ENCODE peak calls at places on chromosomes 5 and 9, in six cellular contexts. Y, M, A, R, T and O are unnamed samples.
A peak's percentile ranks its signal among the peaks of the same experiment; 100 is the strongest.

GRCh38 chr5:155472780-155473179 is 459.2 kb downstream of the KIF4B start:
- DNase-seq in Y (no peak), M (no peak), A (no peak), R (no peak), T (no peak), O (no peak)

GRCh38 chr5:123344819-123345426 is 78.3 kb downstream of the CEP120 start:
- DNase-seq in Y (no peak), M (peak; percentile 59), A (peak; percentile 70), R (no peak), T (no peak), O (no peak)

GRCh38 chr5:168244838-168245555 is 46.4 kb upstream of the WWC1 start:
- DNase-seq in Y (no peak), M (no peak), A (no peak), R (no peak), T (no peak), O (no peak)

GRCh38 chr5:59813761-59814562 is 79.6 kb downstream of the PDE4D start:
- DNase-seq in Y (no peak), M (peak; percentile 68), A (peak; percentile 84), R (peak; percentile 51), T (no peak), O (no peak)

GRCh38 chr9:3497406-3497805 is 28.4 kb downstream of the RFX3 start:
- DNase-seq in Y (no peak), M (no peak), A (peak; percentile 55), R (no peak), T (no peak), O (no peak)

GRCh38 chr5:115179068-115179958 is 9.6 kb upstream of the TRIM36 start:
- DNase-seq in Y (peak; percentile 48), M (peak; percentile 77), A (no peak), R (no peak), T (no peak), O (no peak)

GRCh38 chr9:93081081-93081529 is 14.9 kb upstream of the CARD19 start:
- DNase-seq in Y (no peak), M (no peak), A (no peak), R (no peak), T (no peak), O (no peak)

GRCh38 chr5:5883116-5883515 is 460.6 kb downstream of the ICE1 start:
- DNase-seq in Y (no peak), M (no peak), A (no peak), R (no peak), T (no peak), O (no peak)

GRCh38 chr9:89356782-89357181 is 38.5 kb downstream of the SECISBP2 start:
- DNase-seq in Y (no peak), M (no peak), A (no peak), R (no peak), T (no peak), O (no peak)

GRCh38 chr5:33008751-33009418 is 297.8 kb downstream of the NPR3 start:
- DNase-seq in Y (no peak), M (no peak), A (no peak), R (peak; percentile 64), T (no peak), O (no peak)

GRCh38 chr9:32551491-32552049 is 557 bp upstream of the SMIM27 start:
- DNase-seq in Y (no peak), M (peak; percentile 65), A (peak; percentile 25), R (peak; percentile 7), T (peak; percentile 31), O (peak; percentile 56)

GRCh38 chr5:81785311-81785710 is 34.4 kb upstream of the SSBP2 start:
- DNase-seq in Y (no peak), M (no peak), A (no peak), R (no peak), T (no peak), O (no peak)

GRCh38 chr9:81669011-81669739 is 20.2 kb downstream of the TLE1 start:
- DNase-seq in Y (no peak), M (no peak), A (no peak), R (no peak), T (no peak), O (no peak)

GRCh38 chr5:76498328-76498727 is 95.2 kb downstream of the IQGAP2 start:
- DNase-seq in Y (no peak), M (no peak), A (no peak), R (no peak), T (no peak), O (no peak)

GRCh38 chr5:36982146-36982545 is 105.6 kb downstream of the NIPBL start:
- DNase-seq in Y (no peak), M (no peak), A (peak; percentile 4), R (no peak), T (no peak), O (no peak)

GRCh38 chr9:9603345-9603744 is 1009.5 kb downstream of the PTPRD start:
- DNase-seq in Y (no peak), M (no peak), A (no peak), R (no peak), T (no peak), O (no peak)

GRCh38 chr9:33289936-33290246 is 425 bp upstream of the NFX1 start:
- DNase-seq in Y (no peak), M (no peak), A (no peak), R (no peak), T (no peak), O (no peak)

GRCh38 chr5:32961066-32961429 is 249.9 kb downstream of the NPR3 start:
- DNase-seq in Y (no peak), M (no peak), A (no peak), R (no peak), T (no peak), O (no peak)

GRCh38 chr5:135466178-135467050 is 14.3 kb upstream of the TIFAB start:
- DNase-seq in Y (peak; percentile 88), M (peak; percentile 93), A (peak; percentile 71), R (peak; percentile 36), T (no peak), O (peak; percentile 46)

GRCh38 chr5:148937239-148937638 is 110.8 kb downstream of the ADRB2 start:
- DNase-seq in Y (no peak), M (no peak), A (no peak), R (no peak), T (no peak), O (no peak)

GRCh38 chr5:79800979-79801827 is 111.6 kb downstream of the CMYA5 start:
- DNase-seq in Y (no peak), M (no peak), A (peak; percentile 7), R (no peak), T (no peak), O (peak; percentile 1)

GRCh38 chr5:135008981-135009735 is 24.9 kb downstream of the PITX1 start:
- DNase-seq in Y (no peak), M (no peak), A (no peak), R (no peak), T (no peak), O (no peak)

GRCh38 chr9:126788046-126788445 is 16.8 kb upstream of the ZBTB43 start:
- DNase-seq in Y (no peak), M (no peak), A (peak; percentile 25), R (no peak), T (no peak), O (no peak)

GRCh38 chr9:113590991-113591898 is 127.7 kb downstream of the RGS3 start:
- DNase-seq in Y (peak; percentile 90), M (peak; percentile 89), A (peak; percentile 81), R (no peak), T (peak; percentile 9), O (peak; percentile 26)

GRCh38 chr5:33513786-33514185 is 73.0 kb downstream of the TARS1 start:
- DNase-seq in Y (no peak), M (no peak), A (peak; percentile 18), R (no peak), T (no peak), O (no peak)

GRCh38 chr5:39194466-39195136 is 24.8 kb downstream of the FYB1 start:
- DNase-seq in Y (no peak), M (no peak), A (peak; percentile 49), R (no peak), T (no peak), O (no peak)

GRCh38 chr5:102799017-102799416 is 43.9 kb downstream of the PAM start:
- DNase-seq in Y (no peak), M (no peak), A (peak; percentile 51), R (no peak), T (no peak), O (no peak)

GRCh38 chr5:102802704-102803458 is 47.8 kb downstream of the PAM start:
- DNase-seq in Y (no peak), M (no peak), A (no peak), R (no peak), T (no peak), O (no peak)

GRCh38 chr5:102800427-102800826 is 45.3 kb downstream of the PAM start:
- DNase-seq in Y (no peak), M (no peak), A (no peak), R (no peak), T (no peak), O (no peak)

GRCh38 chr5:102798103-102798502 is 43.0 kb downstream of the PAM start:
- DNase-seq in Y (no peak), M (no peak), A (no peak), R (no peak), T (no peak), O (no peak)

DNA sequence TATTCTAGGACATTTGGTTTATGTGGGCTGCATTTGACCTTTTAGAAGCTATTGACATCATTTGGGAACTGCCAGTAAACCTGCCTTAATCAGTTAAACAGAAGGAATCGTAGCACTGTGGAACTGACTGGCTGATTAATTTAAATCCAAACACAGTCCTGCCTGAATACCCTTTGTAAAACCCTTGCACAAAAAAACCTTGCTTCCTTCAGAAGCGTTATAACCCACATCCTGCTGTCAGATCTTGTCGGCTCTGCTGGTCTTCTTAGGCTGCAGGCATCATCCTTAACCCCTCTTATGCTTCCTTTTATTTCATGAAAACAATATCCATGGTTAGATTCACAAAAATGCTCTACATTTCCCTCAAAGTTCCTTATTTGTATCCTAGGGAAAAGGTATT is 46.3 kb downstream of the PAM start:
- DNase-seq in Y (no peak), M (peak; percentile 29), A (no peak), R (no peak), T (no peak), O (peak; percentile 50)
- H3K4me3 ChIP-seq in Y (no peak overlapping the region), M (no peak overlapping the region), A (no peak overlapping the region), R (no peak overlapping the region), T (peak overlapping the region; percentile 16), O (no peak overlapping the region)

DNA sequence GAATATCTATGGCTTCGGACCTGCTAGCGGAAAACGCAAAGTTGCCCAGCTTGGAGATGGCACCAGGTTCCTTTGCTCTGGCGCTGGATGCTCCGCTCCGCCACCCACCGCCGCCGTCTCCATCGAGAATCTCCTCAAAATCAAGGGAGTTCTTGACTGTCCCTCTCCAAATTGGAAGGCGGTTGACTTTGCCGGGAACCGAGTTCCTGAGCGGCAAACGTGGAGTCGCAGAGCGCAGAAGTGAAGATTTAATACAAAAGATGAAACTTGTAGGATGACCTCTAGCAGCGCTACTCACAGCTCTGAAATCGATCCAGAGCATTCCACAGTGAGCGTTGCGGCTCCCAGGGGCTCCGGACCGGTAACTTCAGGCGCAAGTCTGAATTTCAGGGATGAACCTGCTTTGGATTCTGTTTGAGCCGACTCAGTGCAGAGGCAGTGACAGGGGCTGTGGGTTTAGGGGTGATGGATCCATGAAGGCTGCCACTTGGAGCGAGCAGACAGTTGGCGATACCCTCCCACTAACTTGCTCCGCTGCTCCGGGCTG is 1641.5 kb upstream of the C9orf72 start:
- DNase-seq in Y (no peak), M (peak; percentile 47), A (no peak), R (no peak), T (no peak), O (no peak)
- H3K4me3 ChIP-seq in Y (no peak overlapping the region), M (peak overlapping the region; percentile 63), A (peak overlapping the region; percentile 48), R (no peak overlapping the region), T (no peak overlapping the region), O (no peak overlapping the region)

GRCh38 chr9:99506781-99507305 is 284.8 kb downstream of the SEC61B start:
- DNase-seq in Y (no peak), M (no peak), A (no peak), R (no peak), T (no peak), O (no peak)
- H3K4me3 ChIP-seq in Y (no peak overlapping the region), M (no peak overlapping the region), A (no peak overlapping the region), R (no peak overlapping the region), T (no peak overlapping the region), O (no peak overlapping the region)

GRCh38 chr9:76395381-76395780 is 1.2 kb upstream of the RFK start:
- DNase-seq in Y (no peak), M (no peak), A (no peak), R (no peak), T (no peak), O (no peak)
- H3K4me3 ChIP-seq in Y (peak overlapping the region; percentile 73), M (peak overlapping the region; percentile 64), A (peak overlapping the region; percentile 88), R (no peak overlapping the region), T (peak overlapping the region; percentile 91), O (peak overlapping the region; percentile 72)